ENCODE peak calls at places on chromosomes 4 and X, in ten cellular contexts. X is NCI-H187, A is mucosa of descending colon, J is CD14-positive monocyte, O is T-helper 9 cell, K is substantia nigra, S is nucleus accumbens, P is colonic mucosa, B is lower leg skin, H is fibroblast of gingiva. E is an unnamed sample.

GRCh38 chr4:69760455-69760854 is at the start of gene SULT1B1:
- DNase-seq in H (peak), B (no peak), X (no peak), P (peak), A (peak), J (no peak), K (no peak), O (no peak), S (no peak), E (peak)

GRCh38 chr4:1799364-1799996 is 6.4 kb downstream of the FGFR3 start:
- DNase-seq in A (peak), P (peak), J (no peak), O (no peak), B (no peak), H (no peak), S (no peak), X (no peak), K (no peak), E (peak)

GRCh38 chrX:107445636-107446035 is 3.8 kb upstream of the FRMPD3 start:
- DNase-seq in K (no peak), J (no peak), B (no peak), H (no peak), A (no peak), P (no peak), O (no peak), S (no peak), X (no peak), E (no peak)

GRCh38 chr4:26431461-26432165 is 58.7 kb downstream of the CCKAR start:
- DNase-seq in H (no peak), X (no peak), P (no peak), A (no peak), S (no peak), K (no peak), B (no peak), J (no peak), O (no peak), E (no peak)

GRCh38 chr4:185190001-185190856 is 13.6 kb downstream of the CFAP97 start:
- DNase-seq in X (no peak), A (no peak), J (no peak), O (no peak), S (no peak), H (no peak), B (no peak), K (no peak), P (no peak), E (no peak)

GRCh38 chr4:5636766-5637670 is 71.3 kb downstream of the EVC2 start:
- DNase-seq in K (no peak), B (peak), P (no peak), S (no peak), J (no peak), A (no peak), O (no peak), X (no peak), H (no peak), E (no peak)

GRCh38 chr4:87977521-87978278 is 2.2 kb downstream of the SPP1 start:
- DNase-seq in B (no peak), H (no peak), K (no peak), J (no peak), X (no peak), A (no peak), P (no peak), O (no peak), S (peak), E (no peak)

GRCh38 chr4:36351082-36351666 is 69.8 kb downstream of the DTHD1 start:
- DNase-seq in J (peak), X (no peak), H (no peak), K (no peak), S (peak), O (peak), B (no peak), A (peak), P (peak), E (peak)

GRCh38 chr4:65661469-65661868 is 8.8 kb downstream of the EPHA5 start:
- DNase-seq in B (no peak), K (no peak), A (no peak), J (no peak), X (no peak), P (no peak), S (no peak), H (no peak), O (no peak), E (peak)

GRCh38 chrX:150513564-150513963 is 54.9 kb upstream of the MTM1 start:
- DNase-seq in B (no peak), J (no peak), X (peak), A (no peak), K (no peak), H (no peak), O (no peak), P (no peak), S (no peak), E (no peak)

GRCh38 chrX:14718403-14718802 is 154.5 kb downstream of the FANCB start:
- DNase-seq in P (no peak), O (no peak), J (no peak), A (no peak), B (no peak), S (no peak), X (no peak), H (no peak), K (no peak), E (no peak)

GRCh38 chr4:1638873-1639272 is 45.2 kb downstream of the FAM53A start:
- DNase-seq in A (no peak), P (no peak), X (no peak), J (no peak), B (no peak), O (no peak), K (no peak), S (no peak), H (no peak), E (peak)

GRCh38 chrX:40719731-40720130 is 15.6 kb downstream of the MED14 start:
- DNase-seq in J (no peak), P (no peak), K (no peak), H (no peak), X (no peak), A (no peak), S (no peak), O (no peak), B (no peak), E (no peak)

GRCh38 chr4:8260656-8261111 is 8.9 kb upstream of the HTRA3 start:
- DNase-seq in P (no peak), B (no peak), X (no peak), S (no peak), A (no peak), K (no peak), H (peak), O (no peak), J (no peak), E (peak)

GRCh38 chrX:132227383-132228112 is 8.3 kb upstream of the RAP2C start:
- DNase-seq in O (no peak), K (no peak), J (no peak), S (no peak), B (no peak), H (peak), A (no peak), X (no peak), P (no peak), E (no peak)

GRCh38 chr4:173367285-173367684 is 3.5 kb upstream of the SAP30 start:
- DNase-seq in K (no peak), J (no peak), X (no peak), O (no peak), S (no peak), B (no peak), H (no peak), P (no peak), A (no peak), E (no peak)

GRCh38 chrX:80432863-80433262 is 12.6 kb downstream of the TENT5D start:
- DNase-seq in B (no peak), K (no peak), A (no peak), O (no peak), H (no peak), S (no peak), X (no peak), P (no peak), J (no peak), E (peak)

GRCh38 chrX:98203800-98204199 is 1320.1 kb downstream of the RPA4 start:
- DNase-seq in B (no peak), P (no peak), X (no peak), K (no peak), S (no peak), J (no peak), H (no peak), O (no peak), A (no peak), E (no peak)

GRCh38 chr4:153209410-153209809 is 5.2 kb downstream of the TRIM2 start:
- DNase-seq in S (no peak), K (no peak), H (no peak), B (no peak), A (no peak), O (no peak), X (no peak), J (no peak), P (peak), E (no peak)

GRCh38 chr4:121736735-121737351 is 28.1 kb downstream of the SMIM43 start:
- DNase-seq in J (no peak), P (peak), O (no peak), B (no peak), S (no peak), X (no peak), K (no peak), H (peak), A (peak), E (no peak)

GRCh38 chr4:4762909-4763814 is 96.3 kb upstream of the MSX1 start:
- DNase-seq in O (no peak), B (peak), X (no peak), A (no peak), P (no peak), J (no peak), S (no peak), H (peak), K (no peak), E (no peak)

GRCh38 chr4:122218762-122219161 is 66.6 kb downstream of the BLTP1 start:
- DNase-seq in K (no peak), P (no peak), S (no peak), J (no peak), A (no peak), H (no peak), O (no peak), B (no peak), X (no peak), E (no peak)

GRCh38 chr4:172995704-172996103 is 172.9 kb upstream of the GALNT7 start:
- DNase-seq in K (no peak), S (no peak), H (no peak), P (no peak), X (no peak), A (no peak), J (no peak), B (no peak), O (no peak), E (no peak)

GRCh38 chrX:39852496-39852895 is 245.3 kb downstream of the BCOR start:
- DNase-seq in K (no peak), A (no peak), J (no peak), O (no peak), P (no peak), S (no peak), H (no peak), X (no peak), B (no peak), E (no peak)

GRCh38 chrX:143621276-143621675 is 14.6 kb downstream of the SLITRK4 start:
- DNase-seq in O (no peak), P (no peak), B (no peak), X (no peak), J (no peak), S (no peak), K (no peak), A (no peak), H (no peak), E (no peak)

GRCh38 chrX:43655151-43655676 is 885 bp upstream of the MAOA start:
- DNase-seq in B (peak), S (peak), A (peak), X (no peak), K (peak), P (peak), O (peak), H (peak), J (no peak), E (peak)

GRCh38 chr4:7612311-7612710 is 177.6 kb upstream of the PSAPL1 start:
- DNase-seq in A (no peak), B (no peak), X (no peak), J (no peak), K (no peak), H (no peak), P (no peak), O (no peak), S (no peak), E (no peak)

GRCh38 chrX:136828830-136829229 is 48.1 kb upstream of the ARHGEF6 start:
- DNase-seq in H (no peak), X (no peak), O (no peak), S (no peak), K (no peak), J (no peak), P (no peak), B (no peak), A (peak), E (no peak)

GRCh38 chr4:26252349-26252748 is 68.5 kb upstream of the RBPJ start:
- DNase-seq in S (no peak), A (no peak), B (no peak), H (no peak), O (no peak), X (no peak), K (no peak), J (no peak), P (no peak), E (no peak)

GRCh38 chr4:72031868-72032619 is at the start of gene NPFFR2:
- DNase-seq in B (peak), J (no peak), H (no peak), P (no peak), O (no peak), A (no peak), S (no peak), K (no peak), X (no peak), E (peak)

GRCh38 chr4:35038079-35038805 is 1206.1 kb downstream of the ARAP2 start:
- DNase-seq in H (no peak), J (no peak), P (no peak), B (no peak), K (no peak), O (no peak), X (no peak), S (no peak), A (no peak), E (no peak)

GRCh38 chrX:104854790-104855340 is 288.9 kb downstream of the IL1RAPL2 start:
- DNase-seq in H (no peak), J (no peak), B (no peak), K (no peak), A (no peak), P (no peak), S (no peak), X (no peak), O (no peak), E (no peak)